ENCODE peak calls at places on chromosomes 11 and 22, in nine cellular contexts. G is ascending aorta, W is heart left ventricle, B is psoas muscle, S is transverse colon, U is B cell, M is lower lobe of right lung, N is lower leg skin, P is MM.1S. C is an unnamed sample.
A peak's percentile ranks its signal among the peaks of the same experiment; 100 is the strongest.

GRCh38 chr11:66371627-66372415 is at the start of gene SLC29A2:
- DNase-seq in P (no peak), U (peak; percentile 72), B (peak; percentile 75), S (peak; percentile 88), W (peak; percentile 84), M (peak; percentile 92), N (peak; percentile 23), G (no peak), C (peak; percentile 67)

GRCh38 chr22:26406118-26406517 is 22.9 kb upstream of the ASPHD2 start:
- DNase-seq in P (no peak), S (no peak), M (no peak), N (no peak), U (no peak), G (no peak), W (no peak), B (no peak), C (no peak)

GRCh38 chr22:42343551-42344081 is 73.2 kb upstream of the TCF20 start:
- DNase-seq in W (no peak), G (no peak), U (no peak), B (no peak), N (no peak), S (no peak), P (no peak), M (no peak), C (peak; percentile 65)

GRCh38 chr11:19027829-19028595 is 32.5 kb downstream of the MRGPRX2 start:
- DNase-seq in M (no peak), B (no peak), N (no peak), S (no peak), P (no peak), G (no peak), W (no peak), U (no peak), C (no peak)

GRCh38 chr11:80204021-80204420 is 763.2 kb upstream of the TENM4 start:
- DNase-seq in S (no peak), M (no peak), W (no peak), G (no peak), B (no peak), P (no peak), N (no peak), U (no peak), C (no peak)

GRCh38 chr22:44728761-44729261 is 23.6 kb upstream of the ARHGAP8 start:
- DNase-seq in W (peak; percentile 62), M (no peak), U (no peak), S (no peak), B (peak; percentile 51), P (no peak), G (no peak), N (no peak), C (no peak)

GRCh38 chr11:24587655-24588054 is 90.8 kb downstream of the LUZP2 start:
- DNase-seq in P (no peak), G (no peak), N (no peak), M (no peak), U (no peak), B (no peak), S (no peak), W (no peak), C (no peak)

GRCh38 chr22:29768052-29768680 is 997 bp downstream of the UQCR10 start:
- DNase-seq in P (no peak), S (no peak), N (no peak), G (no peak), M (no peak), B (no peak), U (no peak), W (no peak), C (no peak)

GRCh38 chr22:20024225-20025087 is 3.5 kb downstream of the TANGO2 start:
- DNase-seq in S (no peak), G (no peak), P (no peak), M (no peak), B (no peak), U (no peak), N (no peak), W (peak; percentile 65), C (peak; percentile 71)

GRCh38 chr22:36979511-36979910 is 39.7 kb downstream of the TST start:
- DNase-seq in G (no peak), P (no peak), S (no peak), M (no peak), U (no peak), W (no peak), B (no peak), N (no peak), C (no peak)

GRCh38 chr22:20751185-20751851 is 22.6 kb upstream of the SERPIND1 start:
- DNase-seq in M (no peak), N (no peak), G (no peak), P (no peak), B (no peak), W (no peak), S (no peak), U (no peak), C (peak; percentile 44)

GRCh38 chr22:27687984-27688545 is 113.5 kb downstream of the MN1 start:
- DNase-seq in B (peak; percentile 34), M (no peak), U (no peak), P (no peak), N (no peak), S (no peak), G (no peak), W (no peak), C (no peak)

GRCh38 chr11:60131943-60132342 is 43.5 kb downstream of the MS4A2 start:
- DNase-seq in S (no peak), M (no peak), N (no peak), U (no peak), W (no peak), P (no peak), G (no peak), B (no peak), C (no peak)

GRCh38 chr11:96215094-96215782 is 127.8 kb downstream of the MAML2 start:
- DNase-seq in W (no peak), N (no peak), M (no peak), B (no peak), S (peak; percentile 63), P (peak; percentile 86), G (no peak), U (peak; percentile 79), C (no peak)

DNA sequence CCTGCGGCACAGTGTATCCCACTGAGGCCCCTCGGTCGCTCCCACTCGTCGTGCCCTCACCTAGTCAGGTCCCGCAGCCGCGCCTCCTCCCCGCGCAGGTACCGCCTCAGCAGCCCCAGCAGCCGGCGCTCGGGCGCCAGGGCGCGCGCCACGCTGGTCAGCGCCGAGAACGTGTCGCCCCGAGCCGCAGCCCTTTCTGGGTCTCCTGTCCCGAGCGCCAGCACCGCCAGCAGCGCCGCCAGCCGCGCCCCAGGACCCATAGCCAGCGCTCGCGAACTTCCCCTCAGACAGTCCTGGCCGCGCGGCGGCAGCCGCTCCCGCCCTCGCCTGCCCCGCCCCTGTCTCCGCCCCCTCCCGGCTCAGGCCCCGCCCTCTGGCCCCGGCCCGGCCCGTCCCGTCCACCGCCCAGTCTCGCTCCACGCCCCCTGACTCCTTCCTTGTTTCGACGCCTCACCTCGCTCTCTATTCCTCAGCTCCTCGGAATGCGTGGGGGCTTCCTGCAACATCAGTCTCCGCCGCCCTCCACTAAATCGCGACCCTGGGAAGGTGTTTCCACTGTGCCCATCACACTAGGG is at the start of gene P4HA3:
- DNase-seq in N (no peak), S (peak; percentile 66), G (no peak), W (peak; percentile 86), U (no peak), B (peak; percentile 73), M (peak; percentile 84), P (peak; percentile 15), C (peak; percentile 75)
- TF ChIP-seq CTCF in N (no peak), S (no peak), G (peak; percentile 8), W (peak; percentile 24), U (no peak), B (no peak), M (peak; percentile 24), P (no peak), C (no peak)

DNA sequence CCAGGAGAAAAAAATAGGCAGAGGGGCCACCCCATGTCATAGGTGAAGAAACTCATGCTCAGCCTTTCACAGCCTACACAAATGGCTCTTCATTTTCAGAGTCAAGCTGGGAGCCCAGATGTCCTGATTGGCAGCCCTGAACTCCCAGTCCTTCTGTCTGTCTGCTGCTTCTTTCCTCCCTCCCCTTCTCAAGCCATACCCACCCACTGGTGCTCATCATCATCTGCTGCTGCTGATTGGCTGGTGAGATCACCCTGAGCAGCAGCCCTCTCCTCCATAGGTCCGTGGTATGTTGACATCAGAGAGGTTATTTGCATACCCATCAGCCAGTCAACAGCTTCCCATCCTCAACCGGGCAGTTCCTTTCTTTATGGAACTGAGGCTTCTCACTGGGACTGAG is 46.1 kb upstream of the PRDM11 start:
- DNase-seq in G (peak; percentile 38), P (no peak), U (no peak), B (no peak), N (peak; percentile 13), M (no peak), W (no peak), S (no peak), C (peak; percentile 40)
- TF ChIP-seq CTCF in G (no peak), P (no peak), U (no peak), B (no peak), N (no peak), M (no peak), W (no peak), S (no peak), C (no peak)

DNA sequence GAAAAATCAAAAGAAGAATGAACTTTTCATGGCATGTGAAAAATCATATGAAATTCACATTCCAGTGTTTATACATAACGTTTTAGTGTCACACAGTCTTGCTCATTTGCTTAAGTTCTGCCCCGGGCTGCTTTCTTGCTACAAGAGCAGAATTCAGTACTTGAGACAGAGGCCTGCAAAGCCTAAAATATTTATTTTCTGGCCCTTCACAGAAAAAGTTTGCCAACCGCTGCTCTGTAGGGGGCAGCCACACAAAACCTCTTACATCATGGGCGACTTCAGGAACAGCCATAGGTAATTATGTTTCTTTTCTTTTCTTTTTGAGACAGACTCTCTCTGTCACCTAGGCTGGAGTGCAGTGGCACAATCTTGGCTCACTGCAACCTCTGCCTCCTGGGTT is 1.0 kb upstream of the ATG2A start:
- DNase-seq in G (peak; percentile 65), N (no peak), P (peak; percentile 50), B (no peak), W (no peak), M (no peak), U (no peak), S (no peak), C (no peak)
- TF ChIP-seq CTCF in G (peak; percentile 24), N (no peak), P (peak; percentile 25), B (no peak), W (peak; percentile 33), M (no peak), U (no peak), S (no peak), C (no peak)

GRCh38 chr11:1518301-1518700 is 31.7 kb upstream of the MOB2 start:
- DNase-seq in M (peak; percentile 16), B (no peak), S (no peak), N (no peak), G (no peak), P (no peak), U (no peak), W (peak; percentile 41), C (no peak)

GRCh38 chr11:1517117-1518005 is 30.8 kb upstream of the MOB2 start:
- DNase-seq in B (no peak), U (no peak), M (peak; percentile 27), G (no peak), N (no peak), W (peak; percentile 52), P (no peak), S (no peak), C (no peak)

GRCh38 chr11:1514349-1515061 is 27.9 kb upstream of the MOB2 start:
- DNase-seq in S (no peak), P (no peak), N (no peak), W (peak; percentile 65), U (no peak), M (peak; percentile 36), G (no peak), B (no peak), C (no peak)

GRCh38 chr11:1515082-1516060 is 28.8 kb upstream of the MOB2 start:
- DNase-seq in U (peak; percentile 70), G (peak; percentile 86), S (peak; percentile 82), N (peak; percentile 55), B (peak; percentile 84), P (peak; percentile 28), M (peak; percentile 81), W (peak; percentile 89), C (peak; percentile 97)

GRCh38 chr11:1516273-1517067 is 29.9 kb upstream of the MOB2 start:
- DNase-seq in G (no peak), P (no peak), B (no peak), M (peak; percentile 30), W (peak; percentile 44), U (no peak), N (no peak), S (no peak), C (no peak)
- TF ChIP-seq CTCF in G (no peak), P (no peak), B (no peak), M (no peak), W (no peak), U (no peak), N (no peak), S (no peak), C (no peak)